ENCODE peak calls at places on chromosomes 5 and 9, in six cellular contexts. M is upper lobe of left lung, I is left cardiac atrium, N is mucosa of gallbladder, G is AG08396, W is anterior cingulate cortex. J is an unnamed sample.

GRCh38 chr9:113614843-113615648 is 151.5 kb downstream of the RGS3 start:
- DNase-seq in G (no peak), W (peak; percentile 35), N (peak; percentile 46), I (peak; percentile 77), M (peak; percentile 81), J (no peak)

GRCh38 chr9:87149794-87150193 is 202.5 kb upstream of the GAS1 start:
- DNase-seq in I (no peak), W (no peak), N (no peak), M (no peak), G (no peak), J (no peak)

GRCh38 chr5:87390576-87391199 is 22.0 kb downstream of the CCNH start:
- DNase-seq in N (no peak), M (no peak), G (no peak), I (no peak), W (no peak), J (no peak)

GRCh38 chr5:110150199-110150598 is 460.5 kb downstream of the MAN2A1 start:
- DNase-seq in N (no peak), G (no peak), I (no peak), W (no peak), M (no peak), J (no peak)

GRCh38 chr5:146069780-146070099 is 35.6 kb downstream of the PLAC8L1 start:
- DNase-seq in I (no peak), M (no peak), W (no peak), N (no peak), G (no peak), J (no peak)

GRCh38 chr5:180199390-180199789 is 9.6 kb downstream of the RASGEF1C start:
- DNase-seq in I (no peak), N (no peak), M (no peak), G (no peak), W (no peak), J (no peak)

GRCh38 chr5:132019857-132020555 is 8.5 kb upstream of the ACSL6 start:
- DNase-seq in N (peak; percentile 10), W (no peak), G (no peak), I (no peak), M (no peak), J (no peak)

GRCh38 chr9:116686135-116686534 is 970 bp upstream of the TRIM32 start:
- DNase-seq in M (no peak), G (peak; percentile 16), W (no peak), N (no peak), I (no peak), J (no peak)

GRCh38 chr9:69134412-69134811 is 39.7 kb upstream of the TJP2 start:
- DNase-seq in W (no peak), I (no peak), N (no peak), G (no peak), M (no peak), J (no peak)

GRCh38 chr5:155676967-155677366 is 650.0 kb upstream of the SGCD start:
- DNase-seq in N (no peak), I (no peak), G (no peak), W (no peak), M (no peak), J (no peak)

GRCh38 chr9:134981829-134982228 is 64.1 kb upstream of the FCN1 start:
- DNase-seq in N (no peak), G (no peak), W (no peak), I (no peak), M (no peak), J (no peak)

GRCh38 chr5:112390327-112390726 is 28.8 kb downstream of the EPB41L4A start:
- DNase-seq in I (no peak), N (peak; percentile 62), W (no peak), M (no peak), G (no peak), J (no peak)

GRCh38 chr9:92725726-92726125 is 38.9 kb downstream of the BICD2 start:
- DNase-seq in W (no peak), G (no peak), I (no peak), N (no peak), M (no peak), J (no peak)

GRCh38 chr9:137311971-137312851 is 10.1 kb upstream of the NRARP start:
- DNase-seq in I (no peak), G (peak; percentile 37), W (no peak), N (no peak), M (peak; percentile 76), J (no peak)

GRCh38 chr5:132283423-132284043 is 10.7 kb upstream of the SLC22A4 start:
- DNase-seq in N (no peak), W (no peak), I (no peak), M (no peak), G (peak; percentile 82), J (no peak)

GRCh38 chr5:39079147-39079546 is 4.9 kb upstream of the RICTOR start:
- DNase-seq in N (no peak), I (no peak), W (no peak), M (no peak), G (no peak), J (no peak)

GRCh38 chr5:6592611-6593010 is 40.2 kb downstream of the NSUN2 start:
- DNase-seq in M (no peak), W (no peak), I (no peak), N (no peak), G (no peak), J (no peak)

GRCh38 chr5:147310059-147310704 is 75.4 kb downstream of the STK32A start:
- DNase-seq in G (peak; percentile 16), I (peak; percentile 28), M (peak; percentile 66), N (peak; percentile 85), W (peak; percentile 6), J (peak; percentile 25)

GRCh38 chr9:83240671-83241070 is 177.7 kb upstream of the RASEF start:
- DNase-seq in N (no peak), M (no peak), W (no peak), I (no peak), G (no peak), J (no peak)

GRCh38 chr9:91067306-91067860 is 265.8 kb downstream of the SYK start:
- DNase-seq in M (no peak), G (no peak), N (no peak), W (no peak), I (no peak), J (no peak)

GRCh38 chr9:15513335-15513734 is 2.6 kb upstream of the PSIP1 start:
- DNase-seq in M (no peak), W (no peak), N (no peak), G (no peak), I (no peak), J (no peak)

GRCh38 chr5:170482511-170482910 is 21.3 kb upstream of the KCNIP1 start:
- DNase-seq in G (no peak), W (no peak), M (no peak), I (no peak), N (no peak), J (no peak)

GRCh38 chr9:135968083-135968476 is 6.9 kb upstream of the UBAC1 start:
- DNase-seq in I (no peak), W (no peak), N (no peak), G (no peak), M (no peak), J (no peak)

GRCh38 chr9:77953590-77953989 is 78.0 kb downstream of the GNAQ start:
- DNase-seq in W (no peak), M (no peak), I (no peak), N (no peak), G (no peak), J (no peak)

GRCh38 chr5:107925195-107925594 is 254.5 kb upstream of the EFNA5 start:
- DNase-seq in G (no peak), W (no peak), M (no peak), N (no peak), I (no peak), J (no peak)

GRCh38 chr5:106086352-106086751 is 1584.4 kb downstream of the EFNA5 start:
- DNase-seq in N (no peak), M (no peak), G (no peak), W (no peak), I (no peak), J (no peak)

GRCh38 chr5:93850311-93850710 is 108.9 kb upstream of the POU5F2 start:
- DNase-seq in G (no peak), N (no peak), M (no peak), W (no peak), I (no peak), J (no peak)

GRCh38 chr5:31962321-31962720 is 211.8 kb downstream of the GOLPH3 start:
- DNase-seq in I (peak; percentile 31), M (no peak), N (no peak), W (no peak), G (no peak), J (no peak)

GRCh38 chr5:168819004-168819626 is 239.9 kb upstream of the PANK3 start:
- DNase-seq in I (no peak), G (no peak), M (peak; percentile 40), N (no peak), W (no peak), J (no peak)

GRCh38 chr5:141420855-141421488 is at the start of gene PCDHGA11:
- DNase-seq in I (no peak), W (no peak), N (no peak), M (peak; percentile 77), G (peak; percentile 67), J (no peak)

GRCh38 chr9:116355153-116355827 is 201.7 kb downstream of the PAPPA start:
- DNase-seq in N (peak; percentile 26), I (no peak), W (no peak), G (peak; percentile 17), M (no peak), J (no peak)

GRCh38 chr5:127840809-127841208 is 137.6 kb downstream of the CCDC192 start:
- DNase-seq in N (no peak), M (no peak), W (no peak), I (no peak), G (no peak), J (no peak)

GRCh38 chr9:80664327-80665210 is 1024.8 kb downstream of the TLE1 start:
- DNase-seq in I (no peak), M (no peak), W (no peak), N (no peak), G (no peak), J (no peak)

GRCh38 chr5:34886718-34887117 is 28.6 kb downstream of the RAD1 start:
- DNase-seq in G (no peak), N (no peak), W (no peak), M (no peak), I (no peak), J (no peak)

GRCh38 chr5:55509768-55510522 is 24.8 kb downstream of the PLPP1 start:
- DNase-seq in W (no peak), M (no peak), N (no peak), G (no peak), I (no peak), J (no peak)

GRCh38 chr5:17275279-17276158 is 58.1 kb downstream of the BASP1 start:
- DNase-seq in N (no peak), I (no peak), M (peak; percentile 75), G (no peak), W (no peak), J (no peak)

GRCh38 chr9:78468231-78468630 is 171.3 kb downstream of the PSAT1 start:
- DNase-seq in M (no peak), G (no peak), I (no peak), W (no peak), N (no peak), J (no peak)

GRCh38 chr5:51387854-51388320 is 4.6 kb downstream of the ISL1 start:
- DNase-seq in M (no peak), N (no peak), W (no peak), I (no peak), G (no peak), J (no peak)

GRCh38 chr5:54942064-54942778 is 43.2 kb downstream of the ESM1 start:
- DNase-seq in I (no peak), N (peak; percentile 45), W (no peak), M (no peak), G (no peak), J (no peak)